ENCODE peak calls at places on chromosomes 16 and 17, in eight cellular contexts. J is GM20000; B is AG10803; K is adrenal gland; X is psoas muscle; E is progenitor cell of endocrine pancreas; W is GM10248; A is CD8-positive, alpha-beta T cell. R is an unnamed sample.

GRCh38 chr16:4200000-4200780 is 41.7 kb downstream of the SRL start:
- DNase-seq in A (no peak), K (peak), W (peak), E (peak), J (peak), X (peak), B (peak), R (no peak)

GRCh38 chr16:4513881-4514280 is 24.7 kb downstream of the CDIP1 start:
- DNase-seq in X (no peak), W (no peak), B (no peak), K (no peak), E (no peak), J (no peak), A (no peak), R (no peak)

GRCh38 chr17:72916991-72917390 is 175.5 kb downstream of the SLC39A11 start:
- DNase-seq in K (no peak), B (peak), J (no peak), E (no peak), W (no peak), A (no peak), X (no peak), R (no peak)

GRCh38 chr16:56625140-56625942 is at the start of gene MT1E:
- DNase-seq in W (no peak), A (no peak), X (peak), B (peak), E (no peak), J (no peak), K (peak), R (no peak)

GRCh38 chr16:67871256-67871655 is 1.6 kb upstream of the EDC4 start:
- DNase-seq in B (no peak), K (no peak), E (no peak), J (no peak), W (no peak), A (no peak), X (no peak), R (no peak)

GRCh38 chr17:36463916-36464764 is 22.3 kb upstream of the ZNHIT3 start:
- DNase-seq in A (no peak), J (peak), E (peak), X (peak), B (peak), K (peak), W (peak), R (peak)

GRCh38 chr17:19418312-19418992 is 7.4 kb downstream of the RNF112 start:
- DNase-seq in W (peak), X (peak), A (no peak), J (no peak), E (no peak), B (peak), K (no peak), R (no peak)

GRCh38 chr16:18945233-18945632 is 19.0 kb upstream of the SMG1 start:
- DNase-seq in A (no peak), E (no peak), K (no peak), J (no peak), X (no peak), B (no peak), W (no peak), R (no peak)

GRCh38 chr17:63848834-63849689 is 6.6 kb upstream of the SMARCD2 start:
- DNase-seq in W (peak), J (peak), E (peak), A (peak), X (peak), B (peak), K (peak), R (peak)

GRCh38 chr17:65027305-65027704 is 29.2 kb downstream of the GNA13 start:
- DNase-seq in B (peak), J (peak), X (no peak), K (no peak), E (no peak), A (no peak), W (peak), R (peak)

GRCh38 chr16:31009894-31010293 is 544 bp downstream of the STX1B start:
- DNase-seq in B (no peak), A (no peak), W (no peak), X (no peak), J (no peak), K (no peak), E (no peak), R (no peak)
- TF ChIP-seq CTCF in B (peak), A (no peak), W (peak), X (no peak), J (no peak), K (no peak), E (no peak), R (peak)

DNA sequence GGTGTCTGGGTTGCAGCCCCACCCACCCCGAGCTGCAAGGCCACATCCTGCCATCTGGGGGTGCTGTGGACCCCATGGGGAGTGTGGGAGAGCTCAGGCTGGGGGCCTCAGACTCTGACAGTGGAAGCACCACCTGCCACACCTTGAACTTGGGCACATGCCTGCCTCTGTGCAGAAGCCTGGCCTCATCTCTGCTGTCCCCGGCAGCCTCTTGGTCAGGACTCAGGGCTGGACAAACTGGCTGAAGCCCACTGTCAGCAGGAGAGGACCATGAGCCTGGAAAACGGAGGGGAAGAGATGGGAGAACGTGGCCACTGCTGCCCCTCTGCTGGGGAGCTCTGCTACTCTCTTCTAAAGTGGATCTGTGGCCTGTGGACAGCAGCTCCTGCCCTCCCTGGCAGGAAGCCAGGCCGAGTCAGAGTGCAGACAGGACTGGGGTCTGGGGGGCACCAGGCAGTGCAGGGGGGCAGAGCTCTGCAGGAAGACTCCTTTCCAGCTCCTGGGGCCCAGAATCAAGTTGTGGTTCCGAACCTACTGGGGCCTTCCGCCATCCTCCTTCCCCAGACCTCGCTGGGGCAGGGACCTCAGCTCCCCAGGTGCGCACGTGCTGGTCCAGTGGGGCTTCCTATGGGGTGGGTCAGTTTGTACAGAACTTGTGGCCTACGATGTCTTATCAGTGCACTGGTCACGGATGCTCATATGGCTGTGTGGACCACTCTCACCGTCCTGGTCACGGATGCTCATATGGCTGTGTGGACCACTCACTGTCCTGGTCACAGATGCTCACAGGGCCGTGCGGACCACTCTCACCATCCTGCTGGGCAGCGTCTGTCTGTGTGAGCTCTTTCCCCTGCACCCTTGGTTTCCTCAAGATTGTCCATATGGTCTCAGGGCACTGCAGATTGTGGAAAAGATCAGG is 207.7 kb downstream of the LAT start:
- DNase-seq in A (no peak), W (no peak), J (no peak), B (no peak), X (no peak), K (peak), E (no peak), R (no peak)
- TF ChIP-seq CTCF in A (no peak), W (peak), J (no peak), B (no peak), X (no peak), K (no peak), E (peak), R (peak)

DNA sequence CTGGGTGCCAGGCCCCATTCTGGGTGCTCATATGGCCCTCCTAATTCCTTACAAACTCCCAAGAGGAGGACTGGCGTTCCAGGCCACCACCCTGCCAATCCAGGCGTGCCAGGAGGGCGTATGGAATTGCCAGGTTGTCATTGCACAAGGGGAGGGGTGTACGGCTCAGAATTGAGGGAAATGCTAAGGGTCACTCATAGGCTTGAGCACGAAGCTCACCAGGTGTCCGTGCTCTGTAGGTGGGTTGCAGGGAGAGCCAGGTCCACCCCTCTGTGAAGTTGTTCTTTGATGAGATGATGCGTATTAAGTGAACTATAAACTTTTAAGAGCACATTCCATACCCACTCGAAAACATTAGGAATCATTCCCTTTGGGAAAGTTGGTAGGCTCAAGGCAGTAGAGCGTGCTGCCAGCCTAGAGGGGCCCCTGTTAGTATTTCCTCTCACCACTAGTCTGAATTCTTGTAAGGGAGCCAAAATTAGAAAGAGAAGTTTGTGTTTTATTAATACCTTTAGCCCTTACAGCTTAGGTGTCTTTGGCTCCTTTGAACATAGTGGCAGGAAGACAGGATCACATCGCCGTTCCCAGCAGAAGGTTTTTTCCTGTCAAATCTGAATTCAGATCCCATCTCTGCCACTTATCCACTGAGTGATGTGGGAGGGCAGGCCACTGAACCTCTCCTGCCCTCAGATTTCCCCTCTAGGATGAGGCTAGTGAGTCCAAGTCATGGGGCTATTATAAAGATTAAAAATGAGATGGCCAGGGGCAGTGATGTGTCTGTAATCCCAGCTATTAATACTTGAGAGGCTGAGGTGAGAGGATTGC is 38.7 kb upstream of the NFAT5 start:
- DNase-seq in B (no peak), A (no peak), J (no peak), E (no peak), K (no peak), W (no peak), X (no peak), R (no peak)
- TF ChIP-seq CTCF in B (no peak), A (no peak), J (no peak), E (no peak), K (no peak), W (no peak), X (no peak), R (no peak)

GRCh38 chr17:79840204-79840988 is 1.2 kb upstream of the CBX4 start:
- DNase-seq in A (peak), J (peak), K (peak), X (peak), W (no peak), E (no peak), B (peak), R (no peak)
- TF ChIP-seq CTCF in A (no peak), J (peak), K (no peak), X (peak), W (no peak), E (no peak), B (no peak), R (peak)

R was measured in GM13977.